ENCODE peak calls at places on chromosomes 7 and 10, in nine cellular contexts. O is stimulated activated CD4-positive, alpha-beta T cell treated with anti-CD3 and anti-CD28 coated beads, TNF-alpha, amount 100 ng/mL, for 4 hours; J is activated naive CD8-positive, alpha-beta T cell treated with anti-CD3 and anti-CD28 coated beads for 36 hours; D is C1 segment of cervical spinal cord; P is MM.1S; N is ovary; C is upper lobe of right lung; R is COLO829; T is activated effector memory CD4-positive, alpha-beta T cell treated with Interleukin-2 at 50 U/mL for 16 hours. E is an unnamed sample.

GRCh38 chr10:132210766-132211165 is 24.0 kb downstream of the DPYSL4 start:
- DNase-seq in P (no peak), R (no peak), J (no peak), C (no peak), D (no peak), N (no peak), O (no peak), T (no peak), E (no peak)

GRCh38 chr10:34789993-34790506 is 25.0 kb downstream of the PARD3 start:
- DNase-seq in J (no peak), R (no peak), D (no peak), O (no peak), C (no peak), N (no peak), P (no peak), T (no peak), E (no peak)

GRCh38 chr10:70772627-70773026 is 12.6 kb downstream of the TBATA start:
- DNase-seq in N (no peak), P (no peak), C (peak; percentile 57), O (no peak), J (no peak), T (no peak), R (no peak), D (no peak), E (no peak)

GRCh38 chr10:3668276-3668960 is 116.6 kb downstream of the KLF6 start:
- DNase-seq in R (no peak), T (peak; percentile 66), J (peak; percentile 62), O (no peak), P (no peak), C (peak; percentile 75), N (no peak), D (no peak), E (peak; percentile 73)

GRCh38 chr10:126062132-126063032 is 166.0 kb downstream of the FANK1 start:
- DNase-seq in R (peak; percentile 68), J (no peak), T (no peak), N (peak; percentile 59), O (no peak), P (no peak), C (peak; percentile 78), D (no peak), E (no peak)

GRCh38 chr7:95577137-95577536 is 19.2 kb downstream of the PDK4 start:
- DNase-seq in N (no peak), O (no peak), T (no peak), J (no peak), D (no peak), R (peak; percentile 74), P (no peak), C (no peak), E (no peak)

GRCh38 chr7:73423519-73424485 is 9.8 kb upstream of the FZD9 start:
- DNase-seq in N (peak; percentile 35), R (peak; percentile 79), P (no peak), D (no peak), J (no peak), C (no peak), O (no peak), T (no peak), E (no peak)

GRCh38 chr10:83333566-83333965 is 805.7 kb upstream of the GHITM start:
- DNase-seq in P (no peak), R (no peak), T (no peak), J (no peak), D (no peak), O (no peak), C (no peak), N (no peak), E (no peak)

GRCh38 chr7:129947001-129947400 is 5.8 kb downstream of the UBE2H start:
- DNase-seq in R (no peak), P (no peak), J (no peak), D (no peak), C (no peak), N (no peak), O (no peak), T (no peak), E (no peak)

GRCh38 chr10:100146875-100147665 is 38.8 kb downstream of the ERLIN1 start:
- DNase-seq in D (no peak), P (no peak), O (no peak), N (no peak), J (no peak), R (no peak), T (no peak), C (no peak), E (no peak)

GRCh38 chr7:48337012-48337621 is 165.9 kb downstream of the ABCA13 start:
- DNase-seq in D (no peak), J (no peak), N (no peak), T (no peak), O (no peak), C (no peak), P (no peak), R (peak; percentile 54), E (no peak)